ENCODE peak calls at places on chromosomes 4 and X, in eight cellular contexts. One of them, this sample, is unnamed.

GRCh38 chrX:20596856-20597255 is 330.1 kb upstream of the RPS6KA3 start:
- DNase-seq in tibial nerve: no peak
- DNase-seq in fibroblast of pulmonary artery: no peak
- DNase-seq in A549: no peak
- DNase-seq in activated CD4-positive, alpha-beta T cell treated with anti-CD3 and anti-CD28 coated beads, Interleukin-2, amount 50 U/mL, for 48 hours: no peak
- DNase-seq in activated T-cell treated with anti-CD3 and anti-CD28 coated beads, Interleukin-2, amount 50 U/mL, for 24 hours: no peak
- DNase-seq in sciatic nerve: no peak
- DNase-seq in stimulated activated CD8-positive, alpha-beta memory T cell treated with anti-CD3 and anti-CD28 coated beads, Interleukin-4, amount 100 ng/mL, for 24 hours: no peak
- DNase-seq in this sample: no peak

GRCh38 chr4:140243345-140243753 is 89.4 kb upstream of the MAML3 start:
- DNase-seq in stimulated activated CD8-positive, alpha-beta memory T cell treated with anti-CD3 and anti-CD28 coated beads, Interleukin-4, amount 100 ng/mL, for 24 hours: no peak
- DNase-seq in activated T-cell treated with anti-CD3 and anti-CD28 coated beads, Interleukin-2, amount 50 U/mL, for 24 hours: peak
- DNase-seq in tibial nerve: no peak
- DNase-seq in activated CD4-positive, alpha-beta T cell treated with anti-CD3 and anti-CD28 coated beads, Interleukin-2, amount 50 U/mL, for 48 hours: no peak
- DNase-seq in fibroblast of pulmonary artery: no peak
- DNase-seq in A549: no peak
- DNase-seq in sciatic nerve: no peak
- DNase-seq in this sample: no peak

GRCh38 chrX:9562851-9563250 is 98.0 kb downstream of the TBL1X start:
- DNase-seq in sciatic nerve: no peak
- DNase-seq in fibroblast of pulmonary artery: peak
- DNase-seq in tibial nerve: no peak
- DNase-seq in activated CD4-positive, alpha-beta T cell treated with anti-CD3 and anti-CD28 coated beads, Interleukin-2, amount 50 U/mL, for 48 hours: no peak
- DNase-seq in stimulated activated CD8-positive, alpha-beta memory T cell treated with anti-CD3 and anti-CD28 coated beads, Interleukin-4, amount 100 ng/mL, for 24 hours: no peak
- DNase-seq in A549: peak
- DNase-seq in activated T-cell treated with anti-CD3 and anti-CD28 coated beads, Interleukin-2, amount 50 U/mL, for 24 hours: no peak
- DNase-seq in this sample: no peak

GRCh38 chr4:33709247-33709646 is 2535.1 kb downstream of the ARAP2 start:
- DNase-seq in tibial nerve: no peak
- DNase-seq in stimulated activated CD8-positive, alpha-beta memory T cell treated with anti-CD3 and anti-CD28 coated beads, Interleukin-4, amount 100 ng/mL, for 24 hours: no peak
- DNase-seq in A549: no peak
- DNase-seq in activated CD4-positive, alpha-beta T cell treated with anti-CD3 and anti-CD28 coated beads, Interleukin-2, amount 50 U/mL, for 48 hours: no peak
- DNase-seq in fibroblast of pulmonary artery: peak
- DNase-seq in sciatic nerve: no peak
- DNase-seq in activated T-cell treated with anti-CD3 and anti-CD28 coated beads, Interleukin-2, amount 50 U/mL, for 24 hours: no peak
- DNase-seq in this sample: no peak

GRCh38 chr4:53422367-53422766 is 44.9 kb downstream of the FIP1L1 start:
- DNase-seq in A549: no peak
- DNase-seq in stimulated activated CD8-positive, alpha-beta memory T cell treated with anti-CD3 and anti-CD28 coated beads, Interleukin-4, amount 100 ng/mL, for 24 hours: no peak
- DNase-seq in activated CD4-positive, alpha-beta T cell treated with anti-CD3 and anti-CD28 coated beads, Interleukin-2, amount 50 U/mL, for 48 hours: no peak
- DNase-seq in sciatic nerve: no peak
- DNase-seq in activated T-cell treated with anti-CD3 and anti-CD28 coated beads, Interleukin-2, amount 50 U/mL, for 24 hours: no peak
- DNase-seq in tibial nerve: no peak
- DNase-seq in fibroblast of pulmonary artery: no peak
- DNase-seq in this sample: no peak

GRCh38 chr4:127685292-127685691 is 44.9 kb upstream of the SLC25A31 start:
- DNase-seq in sciatic nerve: no peak
- DNase-seq in activated CD4-positive, alpha-beta T cell treated with anti-CD3 and anti-CD28 coated beads, Interleukin-2, amount 50 U/mL, for 48 hours: no peak
- DNase-seq in fibroblast of pulmonary artery: peak
- DNase-seq in A549: no peak
- DNase-seq in activated T-cell treated with anti-CD3 and anti-CD28 coated beads, Interleukin-2, amount 50 U/mL, for 24 hours: no peak
- DNase-seq in stimulated activated CD8-positive, alpha-beta memory T cell treated with anti-CD3 and anti-CD28 coated beads, Interleukin-4, amount 100 ng/mL, for 24 hours: no peak
- DNase-seq in tibial nerve: no peak
- DNase-seq in this sample: no peak

GRCh38 chr4:128025319-128025718 is 35.8 kb upstream of the LARP1B start:
- DNase-seq in stimulated activated CD8-positive, alpha-beta memory T cell treated with anti-CD3 and anti-CD28 coated beads, Interleukin-4, amount 100 ng/mL, for 24 hours: no peak
- DNase-seq in A549: no peak
- DNase-seq in tibial nerve: no peak
- DNase-seq in fibroblast of pulmonary artery: no peak
- DNase-seq in activated T-cell treated with anti-CD3 and anti-CD28 coated beads, Interleukin-2, amount 50 U/mL, for 24 hours: no peak
- DNase-seq in sciatic nerve: no peak
- DNase-seq in activated CD4-positive, alpha-beta T cell treated with anti-CD3 and anti-CD28 coated beads, Interleukin-2, amount 50 U/mL, for 48 hours: no peak
- DNase-seq in this sample: no peak

GRCh38 chrX:19926095-19926494 is 38.7 kb upstream of the SH3KBP1 start:
- DNase-seq in A549: no peak
- DNase-seq in stimulated activated CD8-positive, alpha-beta memory T cell treated with anti-CD3 and anti-CD28 coated beads, Interleukin-4, amount 100 ng/mL, for 24 hours: no peak
- DNase-seq in tibial nerve: no peak
- DNase-seq in activated T-cell treated with anti-CD3 and anti-CD28 coated beads, Interleukin-2, amount 50 U/mL, for 24 hours: no peak
- DNase-seq in fibroblast of pulmonary artery: no peak
- DNase-seq in activated CD4-positive, alpha-beta T cell treated with anti-CD3 and anti-CD28 coated beads, Interleukin-2, amount 50 U/mL, for 48 hours: no peak
- DNase-seq in sciatic nerve: no peak
- DNase-seq in this sample: no peak

GRCh38 chr4:1723131-1723801 is 1.9 kb downstream of the TACC3 start:
- DNase-seq in sciatic nerve: no peak
- DNase-seq in fibroblast of pulmonary artery: no peak
- DNase-seq in activated CD4-positive, alpha-beta T cell treated with anti-CD3 and anti-CD28 coated beads, Interleukin-2, amount 50 U/mL, for 48 hours: peak
- DNase-seq in stimulated activated CD8-positive, alpha-beta memory T cell treated with anti-CD3 and anti-CD28 coated beads, Interleukin-4, amount 100 ng/mL, for 24 hours: no peak
- DNase-seq in activated T-cell treated with anti-CD3 and anti-CD28 coated beads, Interleukin-2, amount 50 U/mL, for 24 hours: peak
- DNase-seq in tibial nerve: no peak
- DNase-seq in A549: no peak
- DNase-seq in this sample: peak

GRCh38 chr4:113159901-113160545 is 110.6 kb downstream of the ANK2 start:
- DNase-seq in tibial nerve: no peak
- DNase-seq in A549: no peak
- DNase-seq in fibroblast of pulmonary artery: no peak
- DNase-seq in activated T-cell treated with anti-CD3 and anti-CD28 coated beads, Interleukin-2, amount 50 U/mL, for 24 hours: no peak
- DNase-seq in sciatic nerve: no peak
- DNase-seq in stimulated activated CD8-positive, alpha-beta memory T cell treated with anti-CD3 and anti-CD28 coated beads, Interleukin-4, amount 100 ng/mL, for 24 hours: no peak
- DNase-seq in activated CD4-positive, alpha-beta T cell treated with anti-CD3 and anti-CD28 coated beads, Interleukin-2, amount 50 U/mL, for 48 hours: no peak
- DNase-seq in this sample: no peak

GRCh38 chr4:6917445-6918241 is 8.0 kb downstream of the TBC1D14 start:
- DNase-seq in A549: peak
- DNase-seq in activated T-cell treated with anti-CD3 and anti-CD28 coated beads, Interleukin-2, amount 50 U/mL, for 24 hours: peak
- DNase-seq in sciatic nerve: peak
- DNase-seq in activated CD4-positive, alpha-beta T cell treated with anti-CD3 and anti-CD28 coated beads, Interleukin-2, amount 50 U/mL, for 48 hours: peak
- DNase-seq in stimulated activated CD8-positive, alpha-beta memory T cell treated with anti-CD3 and anti-CD28 coated beads, Interleukin-4, amount 100 ng/mL, for 24 hours: no peak
- DNase-seq in tibial nerve: peak
- DNase-seq in fibroblast of pulmonary artery: peak
- DNase-seq in this sample: peak

GRCh38 chr4:24643774-24644520 is 59.6 kb upstream of the DHX15 start:
- DNase-seq in activated CD4-positive, alpha-beta T cell treated with anti-CD3 and anti-CD28 coated beads, Interleukin-2, amount 50 U/mL, for 48 hours: no peak
- DNase-seq in A549: no peak
- DNase-seq in stimulated activated CD8-positive, alpha-beta memory T cell treated with anti-CD3 and anti-CD28 coated beads, Interleukin-4, amount 100 ng/mL, for 24 hours: no peak
- DNase-seq in tibial nerve: no peak
- DNase-seq in fibroblast of pulmonary artery: peak
- DNase-seq in sciatic nerve: no peak
- DNase-seq in activated T-cell treated with anti-CD3 and anti-CD28 coated beads, Interleukin-2, amount 50 U/mL, for 24 hours: no peak
- DNase-seq in this sample: no peak

GRCh38 chr4:39025552-39026085 is 6.6 kb downstream of the TMEM156 start:
- DNase-seq in fibroblast of pulmonary artery: peak
- DNase-seq in tibial nerve: no peak
- DNase-seq in sciatic nerve: no peak
- DNase-seq in activated T-cell treated with anti-CD3 and anti-CD28 coated beads, Interleukin-2, amount 50 U/mL, for 24 hours: no peak
- DNase-seq in A549: no peak
- DNase-seq in activated CD4-positive, alpha-beta T cell treated with anti-CD3 and anti-CD28 coated beads, Interleukin-2, amount 50 U/mL, for 48 hours: no peak
- DNase-seq in stimulated activated CD8-positive, alpha-beta memory T cell treated with anti-CD3 and anti-CD28 coated beads, Interleukin-4, amount 100 ng/mL, for 24 hours: no peak
- DNase-seq in this sample: no peak

GRCh38 chr4:27357283-27357682 is 496.6 kb downstream of the STIM2 start:
- DNase-seq in tibial nerve: no peak
- DNase-seq in stimulated activated CD8-positive, alpha-beta memory T cell treated with anti-CD3 and anti-CD28 coated beads, Interleukin-4, amount 100 ng/mL, for 24 hours: no peak
- DNase-seq in activated CD4-positive, alpha-beta T cell treated with anti-CD3 and anti-CD28 coated beads, Interleukin-2, amount 50 U/mL, for 48 hours: no peak
- DNase-seq in sciatic nerve: no peak
- DNase-seq in fibroblast of pulmonary artery: peak
- DNase-seq in activated T-cell treated with anti-CD3 and anti-CD28 coated beads, Interleukin-2, amount 50 U/mL, for 24 hours: no peak
- DNase-seq in A549: no peak
- DNase-seq in this sample: no peak

GRCh38 chrX:130676861-130677260 is 226.1 kb downstream of the ENOX2 start:
- DNase-seq in sciatic nerve: no peak
- DNase-seq in fibroblast of pulmonary artery: peak
- DNase-seq in activated CD4-positive, alpha-beta T cell treated with anti-CD3 and anti-CD28 coated beads, Interleukin-2, amount 50 U/mL, for 48 hours: no peak
- DNase-seq in A549: no peak
- DNase-seq in stimulated activated CD8-positive, alpha-beta memory T cell treated with anti-CD3 and anti-CD28 coated beads, Interleukin-4, amount 100 ng/mL, for 24 hours: no peak
- DNase-seq in tibial nerve: no peak
- DNase-seq in activated T-cell treated with anti-CD3 and anti-CD28 coated beads, Interleukin-2, amount 50 U/mL, for 24 hours: no peak
- DNase-seq in this sample: no peak

GRCh38 chr4:183984561-183984960 is 79.5 kb downstream of the STOX2 start:
- DNase-seq in tibial nerve: no peak
- DNase-seq in activated T-cell treated with anti-CD3 and anti-CD28 coated beads, Interleukin-2, amount 50 U/mL, for 24 hours: no peak
- DNase-seq in A549: no peak
- DNase-seq in sciatic nerve: no peak
- DNase-seq in stimulated activated CD8-positive, alpha-beta memory T cell treated with anti-CD3 and anti-CD28 coated beads, Interleukin-4, amount 100 ng/mL, for 24 hours: no peak
- DNase-seq in fibroblast of pulmonary artery: no peak
- DNase-seq in activated CD4-positive, alpha-beta T cell treated with anti-CD3 and anti-CD28 coated beads, Interleukin-2, amount 50 U/mL, for 48 hours: no peak
- DNase-seq in this sample: no peak

GRCh38 chr4:39970559-39971270 is 7.0 kb downstream of the PDS5A start:
- DNase-seq in sciatic nerve: peak
- DNase-seq in tibial nerve: no peak
- DNase-seq in activated T-cell treated with anti-CD3 and anti-CD28 coated beads, Interleukin-2, amount 50 U/mL, for 24 hours: no peak
- DNase-seq in A549: no peak
- DNase-seq in activated CD4-positive, alpha-beta T cell treated with anti-CD3 and anti-CD28 coated beads, Interleukin-2, amount 50 U/mL, for 48 hours: no peak
- DNase-seq in fibroblast of pulmonary artery: peak
- DNase-seq in stimulated activated CD8-positive, alpha-beta memory T cell treated with anti-CD3 and anti-CD28 coated beads, Interleukin-4, amount 100 ng/mL, for 24 hours: no peak
- DNase-seq in this sample: no peak

GRCh38 chr4:112650332-112650731 is 13.4 kb downstream of the LARP7 start:
- DNase-seq in activated T-cell treated with anti-CD3 and anti-CD28 coated beads, Interleukin-2, amount 50 U/mL, for 24 hours: no peak
- DNase-seq in stimulated activated CD8-positive, alpha-beta memory T cell treated with anti-CD3 and anti-CD28 coated beads, Interleukin-4, amount 100 ng/mL, for 24 hours: no peak
- DNase-seq in tibial nerve: no peak
- DNase-seq in fibroblast of pulmonary artery: no peak
- DNase-seq in activated CD4-positive, alpha-beta T cell treated with anti-CD3 and anti-CD28 coated beads, Interleukin-2, amount 50 U/mL, for 48 hours: no peak
- DNase-seq in sciatic nerve: no peak
- DNase-seq in A549: no peak
- DNase-seq in this sample: no peak

GRCh38 chr4:161629694-161630441 is 533.9 kb downstream of the FSTL5 start:
- DNase-seq in sciatic nerve: no peak
- DNase-seq in activated CD4-positive, alpha-beta T cell treated with anti-CD3 and anti-CD28 coated beads, Interleukin-2, amount 50 U/mL, for 48 hours: no peak
- DNase-seq in stimulated activated CD8-positive, alpha-beta memory T cell treated with anti-CD3 and anti-CD28 coated beads, Interleukin-4, amount 100 ng/mL, for 24 hours: no peak
- DNase-seq in tibial nerve: no peak
- DNase-seq in A549: no peak
- DNase-seq in activated T-cell treated with anti-CD3 and anti-CD28 coated beads, Interleukin-2, amount 50 U/mL, for 24 hours: no peak
- DNase-seq in fibroblast of pulmonary artery: no peak
- DNase-seq in this sample: no peak

GRCh38 chr4:187451776-187452175 is 543.8 kb upstream of the ZFP42 start:
- DNase-seq in tibial nerve: no peak
- DNase-seq in fibroblast of pulmonary artery: no peak
- DNase-seq in activated CD4-positive, alpha-beta T cell treated with anti-CD3 and anti-CD28 coated beads, Interleukin-2, amount 50 U/mL, for 48 hours: no peak
- DNase-seq in stimulated activated CD8-positive, alpha-beta memory T cell treated with anti-CD3 and anti-CD28 coated beads, Interleukin-4, amount 100 ng/mL, for 24 hours: no peak
- DNase-seq in activated T-cell treated with anti-CD3 and anti-CD28 coated beads, Interleukin-2, amount 50 U/mL, for 24 hours: no peak
- DNase-seq in A549: no peak
- DNase-seq in sciatic nerve: no peak
- DNase-seq in this sample: no peak

GRCh38 chrX:9785252-9785943 is 831 bp upstream of the SHROOM2 start:
- DNase-seq in stimulated activated CD8-positive, alpha-beta memory T cell treated with anti-CD3 and anti-CD28 coated beads, Interleukin-4, amount 100 ng/mL, for 24 hours: no peak
- DNase-seq in sciatic nerve: no peak
- DNase-seq in fibroblast of pulmonary artery: no peak
- DNase-seq in activated T-cell treated with anti-CD3 and anti-CD28 coated beads, Interleukin-2, amount 50 U/mL, for 24 hours: no peak
- DNase-seq in tibial nerve: no peak
- DNase-seq in A549: no peak
- DNase-seq in activated CD4-positive, alpha-beta T cell treated with anti-CD3 and anti-CD28 coated beads, Interleukin-2, amount 50 U/mL, for 48 hours: no peak
- DNase-seq in this sample: peak

GRCh38 chr4:153209410-153209809 is 5.2 kb downstream of the TRIM2 start:
- DNase-seq in fibroblast of pulmonary artery: no peak
- DNase-seq in tibial nerve: no peak
- DNase-seq in stimulated activated CD8-positive, alpha-beta memory T cell treated with anti-CD3 and anti-CD28 coated beads, Interleukin-4, amount 100 ng/mL, for 24 hours: no peak
- DNase-seq in A549: no peak
- DNase-seq in activated T-cell treated with anti-CD3 and anti-CD28 coated beads, Interleukin-2, amount 50 U/mL, for 24 hours: no peak
- DNase-seq in sciatic nerve: no peak
- DNase-seq in activated CD4-positive, alpha-beta T cell treated with anti-CD3 and anti-CD28 coated beads, Interleukin-2, amount 50 U/mL, for 48 hours: no peak
- DNase-seq in this sample: no peak